ENCODE peak calls at places on chromosomes 1 and 21, in ten cellular contexts. Y, Z, B, T, H, P, V, S, J and X are unnamed samples. For H3K9me3, the result is how much of the 10 kb centered on the place peaks cover.

GRCh38 chr1:88509369-88509768 is 174.7 kb upstream of the PKN2 start:
- DNase-seq in Z (no peak), P (no peak), J (no peak), T (no peak), S (no peak), B (no peak), V (no peak), H (peak), Y (peak), X (no peak)

GRCh38 chr1:211323156-211324063 is 3.2 kb upstream of the TRAF5 start:
- DNase-seq in P (peak), B (peak), J (no peak), V (no peak), Y (peak), S (no peak), H (peak), Z (peak), T (no peak), X (peak)

GRCh38 chr1:202259705-202260104 is 66.1 kb downstream of the LGR6 start:
- DNase-seq in T (peak), Y (no peak), S (no peak), H (no peak), V (no peak), J (no peak), B (no peak), Z (no peak), P (no peak), X (no peak)

GRCh38 chr1:206050655-206051235 is 2.2 kb upstream of the RHEX start:
- DNase-seq in B (peak), Z (peak), V (peak), Y (no peak), H (no peak), T (no peak), J (no peak), S (no peak), P (peak), X (peak)

GRCh38 chr1:244863491-244864252 is 671 bp downstream of the HNRNPU start:
- DNase-seq in B (no peak), H (no peak), P (no peak), Y (no peak), V (peak), J (peak), S (peak), Z (no peak), T (peak), X (no peak)

GRCh38 chr1:30847358-30847972 is 61.1 kb downstream of the SDC3 start:
- DNase-seq in V (peak), Z (no peak), B (no peak), P (no peak), J (peak), H (peak), T (peak), Y (no peak), S (peak), X (no peak)

GRCh38 chr1:84538599-84538998 is 32.2 kb upstream of the GNG5 start:
- DNase-seq in S (no peak), Y (no peak), V (no peak), H (no peak), J (no peak), T (no peak), P (no peak), B (no peak), Z (no peak), X (no peak)

GRCh38 chr1:228141082-228141870 is 1.2 kb downstream of the GUK1 start:
- DNase-seq in Z (no peak), T (peak), J (no peak), V (peak), S (peak), Y (peak), B (peak), H (peak), P (no peak), X (no peak)

GRCh38 chr1:8259498-8260290 is 58.2 kb upstream of the SLC45A1 start:
- DNase-seq in J (peak), Z (no peak), B (no peak), H (peak), P (no peak), Y (peak), V (peak), S (peak), T (peak), X (no peak)

GRCh38 chr1:66711420-66711819 is 40.8 kb upstream of the DYNLT5 start:
- DNase-seq in H (peak), P (no peak), T (no peak), B (no peak), J (no peak), Z (no peak), S (no peak), Y (peak), V (no peak), X (no peak)

GRCh38 chr1:14778882-14779594 is 180.6 kb downstream of the KAZN start:
- DNase-seq in P (peak), T (peak), J (no peak), V (no peak), Y (peak), H (peak), Z (no peak), B (peak), S (no peak), X (no peak)

GRCh38 chr1:204114606-204115005 is 37.2 kb downstream of the ETNK2 start:
- DNase-seq in S (no peak), H (no peak), P (no peak), Z (no peak), Y (no peak), T (no peak), B (no peak), V (no peak), J (no peak), X (no peak)

GRCh38 chr1:196152975-196153374 is 455.3 kb downstream of the KCNT2 start:
- DNase-seq in S (no peak), V (no peak), Y (no peak), H (peak), J (no peak), B (no peak), Z (no peak), T (no peak), P (no peak), X (no peak)

GRCh38 chr1:31571340-31572295 is 4.7 kb upstream of the TINAGL1 start:
- DNase-seq in S (peak), B (no peak), H (no peak), J (no peak), V (no peak), Z (no peak), P (no peak), T (peak), Y (no peak), X (no peak)

GRCh38 chr1:47226121-47226977 is 5.7 kb downstream of the TAL1 start:
- DNase-seq in V (no peak), H (no peak), Y (no peak), J (no peak), B (no peak), Z (no peak), T (no peak), P (no peak), S (no peak), X (no peak)

GRCh38 chr1:171805395-171806115 is 24.1 kb downstream of the METTL13 start:
- DNase-seq in J (no peak), T (no peak), S (no peak), V (no peak), P (no peak), Z (no peak), Y (peak), B (no peak), H (no peak), X (no peak)

GRCh38 chr1:6783956-6784559 is 1.2 kb upstream of the CAMTA1 start:
- DNase-seq in T (no peak), Z (no peak), P (no peak), Y (no peak), H (peak), V (no peak), B (no peak), S (no peak), J (no peak), X (no peak)

GRCh38 chr1:952201-952600 is 6.9 kb downstream of the NOC2L start:
- DNase-seq in V (no peak), P (no peak), B (no peak), H (no peak), Z (no peak), Y (no peak), S (no peak), T (no peak), J (no peak), X (no peak)

GRCh38 chr1:228306275-228307217 is 98.7 kb downstream of the OBSCN start:
- DNase-seq in Y (no peak), T (peak), H (no peak), Z (no peak), P (no peak), B (no peak), J (no peak), S (no peak), V (peak), X (no peak)

GRCh38 chr1:109201123-109201703 is 12.5 kb upstream of the SARS1 start:
- DNase-seq in Y (peak), V (no peak), T (no peak), P (no peak), J (no peak), Z (no peak), B (peak), S (no peak), H (peak), X (no peak)

GRCh38 chr1:147611021-147611426 is 59.3 kb downstream of the ACP6 start:
- DNase-seq in S (no peak), V (no peak), B (no peak), J (no peak), Z (no peak), T (no peak), H (no peak), Y (no peak), P (no peak), X (no peak)

GRCh38 chr1:93692451-93692861 is 10.8 kb upstream of the BCAR3 start:
- DNase-seq in Y (peak), B (no peak), V (no peak), T (peak), H (no peak), J (no peak), Z (no peak), P (no peak), S (no peak), X (no peak)

GRCh38 chr1:2934173-2934540 is 87.1 kb upstream of the ACTRT2 start:
- DNase-seq in Z (no peak), T (no peak), S (no peak), B (no peak), J (no peak), P (no peak), V (no peak), Y (no peak), H (no peak), X (no peak)

GRCh38 chr1:2935766-2936390 is 85.4 kb upstream of the ACTRT2 start:
- DNase-seq in V (no peak), J (no peak), Z (no peak), Y (no peak), H (no peak), P (no peak), T (no peak), S (no peak), B (no peak), X (no peak)

GRCh38 chr1:2934642-2935081 is 86.6 kb upstream of the ACTRT2 start:
- DNase-seq in T (no peak), J (no peak), Y (no peak), V (no peak), S (no peak), Z (no peak), H (no peak), B (no peak), P (no peak), X (no peak)

GRCh38 chr1:2933431-2934172 is 87.7 kb upstream of the ACTRT2 start:
- DNase-seq in Y (no peak), T (no peak), J (no peak), Z (no peak), H (no peak), S (no peak), P (no peak), B (no peak), V (no peak), X (no peak)

DNA sequence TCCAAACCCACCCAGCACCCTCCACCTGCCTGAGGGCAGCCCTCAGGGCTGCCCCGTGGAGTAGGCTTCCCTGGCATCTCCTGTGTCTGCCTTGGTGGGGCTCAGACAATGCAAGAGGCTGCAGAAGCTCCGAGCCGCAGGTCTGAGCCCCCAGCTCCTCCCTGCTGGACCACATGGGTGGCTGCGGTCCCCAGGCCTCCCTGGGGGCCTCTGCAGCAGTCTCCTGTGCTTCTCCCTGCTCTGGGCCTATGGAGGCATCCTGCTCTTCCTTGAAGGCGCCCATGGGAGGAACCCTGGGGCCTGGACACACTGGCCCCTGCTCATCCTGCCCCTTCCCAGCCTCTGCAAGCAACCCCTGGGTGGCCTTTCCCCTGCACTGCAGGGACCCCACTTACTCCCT is 86.1 kb upstream of the ACTRT2 start:
- DNase-seq in S (no peak), J (no peak), V (no peak), P (no peak), H (no peak), Z (no peak), Y (no peak), B (no peak), T (no peak), X (no peak)
- H3K9me3 ChIP-seq in S (under half), J (under half), V (under half), P (under half), H (under half), Z (under half), Y (under half), B (under half), T (under half), X (under half)

DNA sequence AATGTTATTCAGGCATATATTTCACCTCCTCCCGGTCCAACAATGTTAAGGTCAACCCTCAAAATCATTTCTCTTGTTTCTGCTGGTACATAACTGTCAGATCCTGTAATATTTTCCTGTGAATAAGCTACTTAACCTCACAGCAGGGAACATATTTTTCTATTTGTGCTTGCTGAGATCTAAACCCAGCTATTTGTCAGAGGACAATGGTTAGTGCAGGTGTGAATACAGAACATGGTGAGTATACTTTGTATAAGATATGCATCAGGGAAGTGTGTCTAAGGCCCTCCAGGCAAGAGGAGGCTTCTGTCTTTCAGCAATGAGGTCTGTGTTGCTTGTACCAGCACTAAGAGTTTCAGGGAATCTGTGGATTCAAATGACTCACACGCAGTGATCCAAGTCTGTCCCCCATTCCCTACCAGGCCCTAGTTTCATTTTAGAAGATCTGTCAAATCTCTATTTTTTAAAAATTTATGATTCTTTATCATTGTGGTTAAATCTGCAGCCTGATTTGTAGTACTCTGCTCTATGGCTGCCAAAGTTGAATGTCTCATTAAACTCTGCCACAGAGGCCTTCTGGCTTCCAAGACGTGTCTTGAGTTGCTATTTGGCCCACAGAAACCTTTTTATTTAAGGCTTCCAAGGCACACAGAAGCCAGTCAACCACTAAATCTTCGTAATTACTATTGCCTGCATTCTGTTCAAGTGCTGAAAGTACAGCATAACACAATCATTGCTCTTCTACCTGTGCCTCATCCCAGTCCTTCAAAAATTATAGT is 970.8 kb downstream of the NCAM2 start:
- DNase-seq in S (no peak), V (no peak), Y (no peak), P (no peak), B (no peak), Z (no peak), T (no peak), H (no peak), J (no peak), X (no peak)
- H3K9me3 ChIP-seq in S (under half), V (under half), Y (under half), P (under half), B (under half), Z (under half), T (under half), H (under half), J (under half), X (under half)

GRCh38 chr21:40905251-40905650 is 58.3 kb upstream of the DSCAM start:
- DNase-seq in V (no peak), Y (no peak), Z (no peak), P (no peak), B (no peak), H (no peak), S (no peak), T (no peak), J (no peak), X (no peak)

GRCh38 chr21:40902993-40903392 is 56.0 kb upstream of the DSCAM start:
- DNase-seq in V (no peak), P (no peak), J (no peak), Z (no peak), H (no peak), S (no peak), T (no peak), Y (no peak), B (no peak), X (no peak)

GRCh38 chr21:40901690-40902089 is 54.7 kb upstream of the DSCAM start:
- DNase-seq in H (no peak), S (peak), Y (no peak), P (no peak), T (no peak), J (no peak), B (no peak), Z (no peak), V (no peak), X (no peak)

GRCh38 chr21:40902299-40902698 is 55.3 kb upstream of the DSCAM start:
- DNase-seq in B (no peak), S (peak), P (no peak), V (no peak), Z (no peak), J (no peak), Y (no peak), T (no peak), H (no peak), X (no peak)
- H3K9me3 ChIP-seq in B (under half), S (under half), P (under half), V (under half), Z (under half), J (under half), Y (under half), T (under half), H (under half), X (under half)

DNA sequence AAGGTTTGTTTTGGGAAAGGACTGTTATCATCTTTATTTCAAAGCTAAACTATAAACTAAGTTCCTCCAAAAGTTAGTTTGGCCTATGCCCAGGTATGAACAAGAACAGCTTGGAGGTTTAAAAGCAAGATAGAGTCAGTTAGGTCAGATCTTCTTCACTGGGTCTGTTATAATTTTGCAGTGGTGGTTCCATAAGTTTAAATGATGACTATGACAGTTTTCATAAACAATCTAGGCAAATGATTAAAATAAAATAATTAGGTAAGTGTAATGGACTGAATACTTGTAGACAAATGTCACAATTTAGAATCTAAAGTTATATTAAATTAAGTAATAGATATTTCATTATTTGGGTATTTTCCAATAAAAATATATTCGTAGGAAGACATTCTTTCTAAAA is 21.4 kb upstream of the PLA2G5 start:
- DNase-seq in V (no peak), Z (no peak), S (no peak), T (no peak), B (no peak), Y (no peak), J (no peak), H (no peak), P (no peak), X (no peak)
- H3K9me3 ChIP-seq in V (under half), Z (under half), S (under half), T (under half), B (under half), Y (under half), J (under half), H (under half), P (under half), X (under half)